ENCODE peak calls at places on chromosomes 3 and 15, in six cellular contexts. T is breast epithelium, K is choroid plexus epithelial cell, U is heart right ventricle, Y is Peyer's patch, B is fibroblast of villous mesenchyme. G is an unnamed sample.

GRCh38 chr3:79255292-79255691 is 512.5 kb downstream of the ROBO1 start:
- DNase-seq in U (no peak), B (no peak), Y (no peak), K (no peak), T (no peak), G (no peak)

GRCh38 chr15:58415636-58416035 is 16.2 kb upstream of the LIPC start:
- DNase-seq in T (no peak), K (peak; percentile 24), U (no peak), B (peak; percentile 35), Y (no peak), G (no peak)

GRCh38 chr3:142098974-142099373 is 50.4 kb downstream of the TFDP2 start:
- DNase-seq in Y (no peak), U (no peak), K (no peak), B (no peak), T (no peak), G (no peak)

GRCh38 chr3:146125946-146126345 is 35.0 kb downstream of the PLOD2 start:
- DNase-seq in U (no peak), B (peak; percentile 97), T (no peak), K (peak; percentile 98), Y (no peak), G (peak; percentile 97)

GRCh38 chr3:194687638-194688206 is 2.0 kb downstream of the FAM43A start:
- DNase-seq in Y (peak; percentile 94), T (no peak), U (peak; percentile 75), K (peak; percentile 71), B (peak; percentile 78), G (peak; percentile 59)

GRCh38 chr3:81585057-81585456 is 176.4 kb downstream of the GBE1 start:
- DNase-seq in U (no peak), K (no peak), Y (no peak), T (no peak), B (no peak), G (no peak)

GRCh38 chr15:52115598-52116427 is 3.2 kb upstream of the BCL2L10 start:
- DNase-seq in B (peak; percentile 38), K (no peak), Y (no peak), U (no peak), T (no peak), G (no peak)

GRCh38 chr3:184040010-184040409 is 8.5 kb downstream of the HTR3D start:
- DNase-seq in Y (no peak), B (peak; percentile 23), T (no peak), K (peak; percentile 56), U (no peak), G (peak; percentile 56)

GRCh38 chr15:84023636-84024035 is 211.9 kb upstream of the GOLGA6L4 start:
- DNase-seq in B (peak; percentile 49), T (no peak), U (no peak), Y (no peak), K (peak; percentile 63), G (peak; percentile 62)

GRCh38 chr3:13378155-13378554 is 42.0 kb downstream of the NUP210 start:
- DNase-seq in B (no peak), Y (no peak), T (no peak), K (peak; percentile 24), U (no peak), G (peak; percentile 37)

GRCh38 chr3:18891641-18892040 is 256.7 kb upstream of the KCNH8 start:
- DNase-seq in U (no peak), K (no peak), Y (no peak), T (no peak), B (no peak), G (no peak)

GRCh38 chr3:146160233-146160963 is 586 bp downstream of the PLOD2 start:
- DNase-seq in K (peak; percentile 89), T (peak; percentile 63), U (peak; percentile 21), Y (peak; percentile 67), B (peak; percentile 86), G (peak; percentile 86)

DNA sequence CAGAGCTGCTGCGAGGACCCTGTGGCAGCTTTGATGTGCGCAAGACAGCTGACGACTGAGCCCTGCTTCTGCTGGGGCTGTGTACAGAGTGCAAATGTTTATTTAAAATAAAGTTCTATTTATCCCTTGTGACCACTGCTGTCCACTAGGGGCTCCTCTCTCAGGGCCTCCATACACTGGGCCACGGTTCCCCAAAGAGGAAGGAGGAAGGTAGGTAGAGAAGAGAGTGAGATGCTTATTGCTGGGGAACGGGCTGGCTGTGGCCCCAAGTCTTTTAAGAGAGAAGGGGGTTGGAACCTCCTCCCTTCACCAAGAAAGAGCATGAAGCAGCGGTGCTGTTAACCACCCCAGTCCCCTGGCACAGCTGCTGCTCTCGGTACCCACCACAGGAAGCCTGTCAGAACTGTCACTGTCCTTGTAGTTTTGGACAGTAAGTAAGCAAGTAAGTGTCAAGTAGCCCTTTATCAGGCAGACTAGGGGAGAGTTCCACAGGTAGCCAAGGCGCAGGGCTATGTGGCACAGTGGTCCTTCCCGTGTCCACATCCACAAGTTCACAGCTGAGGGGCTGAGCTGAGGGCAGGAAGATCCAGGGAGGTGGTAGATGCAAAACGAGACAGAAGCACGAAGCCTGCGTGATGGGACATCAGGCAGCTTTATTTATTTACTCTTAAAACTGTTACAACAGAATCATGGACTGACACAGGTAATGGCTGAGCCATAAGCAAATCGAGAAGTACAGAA is 47.3 kb downstream of the DHX30 start:
- DNase-seq in U (no peak), T (no peak), B (peak; percentile 37), K (peak; percentile 62), Y (no peak), G (peak; percentile 43)
- TF ChIP-seq CTCF in U (peak; percentile 38), T (peak; percentile 24), B (peak; percentile 53), K (peak; percentile 69), Y (peak; percentile 29), G (peak; percentile 47)

GRCh38 chr3:137762674-137763593 is 1.2 kb upstream of the SOX14 start:
- DNase-seq in B (no peak), U (no peak), K (no peak), Y (no peak), T (no peak), G (no peak)

GRCh38 chr3:137763594-137763938 is 549 bp upstream of the SOX14 start:
- DNase-seq in Y (no peak), B (no peak), U (no peak), K (no peak), T (no peak), G (no peak)

GRCh38 chr3:137764563-137765309 is 621 bp downstream of the SOX14 start:
- DNase-seq in U (no peak), K (no peak), B (no peak), T (no peak), Y (no peak), G (no peak)

GRCh38 chr3:137765310-137766033 is 1.4 kb downstream of the SOX14 start:
- DNase-seq in U (no peak), K (no peak), Y (no peak), B (no peak), T (no peak), G (no peak)

DNA sequence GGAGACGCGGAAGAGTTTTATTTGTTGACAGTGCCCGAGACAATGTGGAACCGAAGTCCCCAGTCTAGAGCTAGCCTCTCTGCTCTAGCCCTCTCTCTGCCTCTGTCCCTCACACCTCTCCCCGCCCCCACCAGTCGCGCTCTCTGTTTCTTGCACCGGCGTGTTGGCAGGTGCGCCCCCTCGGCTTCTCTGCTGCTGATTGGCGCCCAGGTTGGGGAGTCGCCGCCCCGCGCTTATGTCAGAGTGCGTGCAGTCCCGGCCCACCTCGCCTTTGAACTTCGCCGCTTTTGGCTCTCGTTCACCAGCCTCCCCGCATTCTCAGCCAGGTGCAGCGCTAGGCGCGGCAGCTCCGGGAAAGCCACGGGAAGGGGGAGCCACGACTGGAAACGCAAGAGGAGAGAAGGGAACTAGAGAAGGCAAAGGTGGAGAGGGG is at the start of gene SOX14:
- DNase-seq in U (no peak), T (peak; percentile 50), B (no peak), K (no peak), Y (no peak), G (no peak)
- H3K4me3 ChIP-seq in U (peak within 1 kb of the TSS; percentile 21), T (peak within 1 kb of the TSS; percentile 38), B (no peak within 1 kb of the TSS), K (no peak within 1 kb of the TSS), Y (peak within 1 kb of the TSS; percentile 14), G (no peak within 1 kb of the TSS)

GRCh38 chr3:140164922-140165590 is 230.1 kb downstream of the CLSTN2 start:
- DNase-seq in B (no peak), T (no peak), Y (no peak), K (no peak), U (no peak), G (peak; percentile 55)

GRCh38 chr3:140163159-140163763 is 228.3 kb downstream of the CLSTN2 start:
- DNase-seq in T (no peak), U (no peak), B (no peak), Y (no peak), K (no peak), G (no peak)

GRCh38 chr3:140164156-140164555 is 229.2 kb downstream of the CLSTN2 start:
- DNase-seq in T (no peak), Y (no peak), K (no peak), B (no peak), U (no peak), G (no peak)

GRCh38 chr3:140159646-140160045 is 224.7 kb downstream of the CLSTN2 start:
- DNase-seq in T (no peak), K (no peak), U (no peak), B (no peak), Y (no peak), G (no peak)

DNA sequence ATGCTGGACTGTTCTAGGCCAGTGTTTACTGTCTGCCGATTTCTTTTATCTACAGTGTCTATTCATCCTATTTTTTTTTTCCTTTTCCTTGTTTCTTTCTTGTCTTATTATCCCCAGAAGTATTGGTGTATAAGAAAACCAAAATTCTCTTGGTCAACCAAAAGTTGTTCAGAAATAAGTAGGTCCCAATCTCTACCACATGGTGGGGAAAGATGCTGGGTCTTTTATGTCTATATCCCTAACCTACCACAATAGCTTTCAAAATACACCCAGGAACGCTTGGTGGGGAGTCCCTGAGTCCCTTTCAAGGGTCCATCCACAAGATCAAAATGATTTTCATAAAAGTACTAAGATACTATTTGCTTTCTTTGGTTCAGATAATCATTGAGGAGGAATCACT is 225.6 kb downstream of the CLSTN2 start:
- DNase-seq in B (no peak), U (no peak), Y (no peak), K (no peak), T (no peak), G (no peak)
- TF ChIP-seq CTCF in B (no peak), U (no peak), Y (no peak), K (peak; percentile 14), T (no peak), G (no peak)

GRCh38 chr3:120567370-120568197 is 28.6 kb upstream of the NDUFB4 start:
- DNase-seq in B (peak; percentile 47), U (no peak), K (peak; percentile 73), T (no peak), Y (no peak), G (peak; percentile 44)
- H3K4me3 ChIP-seq in B (peak overlapping the region; percentile 10), U (peak overlapping the region; percentile 25), K (peak overlapping the region; percentile 43), T (peak overlapping the region; percentile 4), Y (no peak overlapping the region), G (no peak overlapping the region)

G was measured in fibroblast of mammary gland.